ENCODE peak calls at places on chromosomes 2 and 18, in ten cellular contexts. One of them, this sample, is unnamed.

GRCh38 chr2:45119855-45120254 is 110.6 kb upstream of the SIX2 start:
- DNase-seq in HT-29: peak
- DNase-seq in GM23248: peak
- DNase-seq in effector CD4-positive, alpha-beta T cell: no peak
- DNase-seq in EL: peak
- DNase-seq in stimulated activated effector memory CD8-positive, alpha-beta T cell treated with anti-CD3 and anti-CD28 coated beads, Interleukin-12 subunit alpha, Interleukin-12 subunit beta, amount 100 ng/mL, for 72 hours: no peak
- DNase-seq in OCI-M1: no peak
- DNase-seq in effector memory CD4-positive, alpha-beta T cell: no peak
- DNase-seq in OCI-LY7: no peak
- DNase-seq in GM12865: no peak
- DNase-seq in this sample: no peak

GRCh38 chr2:131154071-131154531 is 49.0 kb downstream of the PLEKHB2 start:
- DNase-seq in GM12865: peak
- DNase-seq in EL: peak
- DNase-seq in GM23248: peak
- DNase-seq in stimulated activated effector memory CD8-positive, alpha-beta T cell treated with anti-CD3 and anti-CD28 coated beads, Interleukin-12 subunit alpha, Interleukin-12 subunit beta, amount 100 ng/mL, for 72 hours: peak
- DNase-seq in OCI-LY7: peak
- DNase-seq in HT-29: peak
- DNase-seq in effector CD4-positive, alpha-beta T cell: peak
- DNase-seq in effector memory CD4-positive, alpha-beta T cell: peak
- DNase-seq in OCI-M1: peak
- DNase-seq in this sample: peak

GRCh38 chr18:23671564-23671963 is 8.9 kb upstream of the ANKRD29 start:
- DNase-seq in effector CD4-positive, alpha-beta T cell: no peak
- DNase-seq in EL: no peak
- DNase-seq in OCI-M1: no peak
- DNase-seq in GM23248: peak
- DNase-seq in GM12865: no peak
- DNase-seq in OCI-LY7: no peak
- DNase-seq in effector memory CD4-positive, alpha-beta T cell: no peak
- DNase-seq in HT-29: no peak
- DNase-seq in stimulated activated effector memory CD8-positive, alpha-beta T cell treated with anti-CD3 and anti-CD28 coated beads, Interleukin-12 subunit alpha, Interleukin-12 subunit beta, amount 100 ng/mL, for 72 hours: no peak
- DNase-seq in this sample: no peak

GRCh38 chr2:25521665-25522387 is 151.6 kb downstream of the DTNB start:
- DNase-seq in GM23248: peak
- DNase-seq in GM12865: peak
- DNase-seq in OCI-LY7: peak
- DNase-seq in HT-29: peak
- DNase-seq in stimulated activated effector memory CD8-positive, alpha-beta T cell treated with anti-CD3 and anti-CD28 coated beads, Interleukin-12 subunit alpha, Interleukin-12 subunit beta, amount 100 ng/mL, for 72 hours: peak
- DNase-seq in effector CD4-positive, alpha-beta T cell: peak
- DNase-seq in OCI-M1: peak
- DNase-seq in effector memory CD4-positive, alpha-beta T cell: peak
- DNase-seq in EL: peak
- DNase-seq in this sample: no peak

GRCh38 chr2:1080984-1081383 is 130.3 kb downstream of the SNTG2 start:
- DNase-seq in OCI-LY7: no peak
- DNase-seq in effector CD4-positive, alpha-beta T cell: no peak
- DNase-seq in EL: no peak
- DNase-seq in effector memory CD4-positive, alpha-beta T cell: no peak
- DNase-seq in OCI-M1: no peak
- DNase-seq in GM23248: no peak
- DNase-seq in GM12865: no peak
- DNase-seq in HT-29: no peak
- DNase-seq in stimulated activated effector memory CD8-positive, alpha-beta T cell treated with anti-CD3 and anti-CD28 coated beads, Interleukin-12 subunit alpha, Interleukin-12 subunit beta, amount 100 ng/mL, for 72 hours: no peak
- DNase-seq in this sample: no peak

GRCh38 chr2:200159366-200159720 is 147.2 kb upstream of the SPATS2L start:
- DNase-seq in OCI-LY7: no peak
- DNase-seq in effector CD4-positive, alpha-beta T cell: no peak
- DNase-seq in GM23248: no peak
- DNase-seq in stimulated activated effector memory CD8-positive, alpha-beta T cell treated with anti-CD3 and anti-CD28 coated beads, Interleukin-12 subunit alpha, Interleukin-12 subunit beta, amount 100 ng/mL, for 72 hours: no peak
- DNase-seq in EL: peak
- DNase-seq in effector memory CD4-positive, alpha-beta T cell: no peak
- DNase-seq in OCI-M1: no peak
- DNase-seq in GM12865: no peak
- DNase-seq in HT-29: no peak
- DNase-seq in this sample: no peak

GRCh38 chr18:8709248-8710059 is 4.1 kb downstream of the MTCL1 start:
- DNase-seq in OCI-LY7: no peak
- DNase-seq in effector CD4-positive, alpha-beta T cell: no peak
- DNase-seq in effector memory CD4-positive, alpha-beta T cell: no peak
- DNase-seq in stimulated activated effector memory CD8-positive, alpha-beta T cell treated with anti-CD3 and anti-CD28 coated beads, Interleukin-12 subunit alpha, Interleukin-12 subunit beta, amount 100 ng/mL, for 72 hours: no peak
- DNase-seq in GM12865: no peak
- DNase-seq in GM23248: no peak
- DNase-seq in EL: peak
- DNase-seq in HT-29: no peak
- DNase-seq in OCI-M1: no peak
- DNase-seq in this sample: no peak

GRCh38 chr2:230358305-230358704 is 31.3 kb downstream of the SP140L start:
- DNase-seq in EL: peak
- DNase-seq in OCI-LY7: no peak
- DNase-seq in effector CD4-positive, alpha-beta T cell: no peak
- DNase-seq in GM23248: peak
- DNase-seq in GM12865: no peak
- DNase-seq in HT-29: no peak
- DNase-seq in effector memory CD4-positive, alpha-beta T cell: no peak
- DNase-seq in stimulated activated effector memory CD8-positive, alpha-beta T cell treated with anti-CD3 and anti-CD28 coated beads, Interleukin-12 subunit alpha, Interleukin-12 subunit beta, amount 100 ng/mL, for 72 hours: no peak
- DNase-seq in OCI-M1: no peak
- DNase-seq in this sample: no peak

GRCh38 chr18:30970201-30970816 is 72.2 kb downstream of the DSC3 start:
- DNase-seq in HT-29: peak
- DNase-seq in OCI-LY7: peak
- DNase-seq in EL: peak
- DNase-seq in effector memory CD4-positive, alpha-beta T cell: no peak
- DNase-seq in GM12865: peak
- DNase-seq in stimulated activated effector memory CD8-positive, alpha-beta T cell treated with anti-CD3 and anti-CD28 coated beads, Interleukin-12 subunit alpha, Interleukin-12 subunit beta, amount 100 ng/mL, for 72 hours: no peak
- DNase-seq in effector CD4-positive, alpha-beta T cell: no peak
- DNase-seq in GM23248: peak
- DNase-seq in OCI-M1: peak
- DNase-seq in this sample: no peak

GRCh38 chr2:28447943-28448737 is 47.7 kb upstream of the PLB1 start:
- DNase-seq in OCI-LY7: no peak
- DNase-seq in effector memory CD4-positive, alpha-beta T cell: no peak
- DNase-seq in effector CD4-positive, alpha-beta T cell: no peak
- DNase-seq in GM23248: peak
- DNase-seq in EL: peak
- DNase-seq in GM12865: no peak
- DNase-seq in OCI-M1: peak
- DNase-seq in HT-29: no peak
- DNase-seq in stimulated activated effector memory CD8-positive, alpha-beta T cell treated with anti-CD3 and anti-CD28 coated beads, Interleukin-12 subunit alpha, Interleukin-12 subunit beta, amount 100 ng/mL, for 72 hours: no peak
- DNase-seq in this sample: no peak

GRCh38 chr2:8452979-8453903 is 228.6 kb upstream of the ID2 start:
- DNase-seq in GM23248: peak
- DNase-seq in GM12865: no peak
- DNase-seq in EL: no peak
- DNase-seq in effector memory CD4-positive, alpha-beta T cell: no peak
- DNase-seq in OCI-LY7: no peak
- DNase-seq in stimulated activated effector memory CD8-positive, alpha-beta T cell treated with anti-CD3 and anti-CD28 coated beads, Interleukin-12 subunit alpha, Interleukin-12 subunit beta, amount 100 ng/mL, for 72 hours: no peak
- DNase-seq in OCI-M1: peak
- DNase-seq in HT-29: no peak
- DNase-seq in effector CD4-positive, alpha-beta T cell: no peak
- DNase-seq in this sample: no peak

GRCh38 chr2:69720922-69721491 is 20.9 kb upstream of the ANXA4 start:
- DNase-seq in effector memory CD4-positive, alpha-beta T cell: no peak
- DNase-seq in OCI-LY7: no peak
- DNase-seq in GM23248: no peak
- DNase-seq in EL: no peak
- DNase-seq in HT-29: no peak
- DNase-seq in GM12865: no peak
- DNase-seq in OCI-M1: no peak
- DNase-seq in stimulated activated effector memory CD8-positive, alpha-beta T cell treated with anti-CD3 and anti-CD28 coated beads, Interleukin-12 subunit alpha, Interleukin-12 subunit beta, amount 100 ng/mL, for 72 hours: no peak
- DNase-seq in effector CD4-positive, alpha-beta T cell: no peak
- DNase-seq in this sample: no peak

GRCh38 chr2:77608510-77608909 is 86.3 kb upstream of the LRRTM4 start:
- DNase-seq in GM23248: no peak
- DNase-seq in GM12865: no peak
- DNase-seq in OCI-M1: peak
- DNase-seq in OCI-LY7: no peak
- DNase-seq in stimulated activated effector memory CD8-positive, alpha-beta T cell treated with anti-CD3 and anti-CD28 coated beads, Interleukin-12 subunit alpha, Interleukin-12 subunit beta, amount 100 ng/mL, for 72 hours: no peak
- DNase-seq in HT-29: no peak
- DNase-seq in effector CD4-positive, alpha-beta T cell: no peak
- DNase-seq in effector memory CD4-positive, alpha-beta T cell: no peak
- DNase-seq in EL: no peak
- DNase-seq in this sample: no peak

GRCh38 chr18:58863539-58864145 is 1.0 kb upstream of the ZNF532 start:
- DNase-seq in HT-29: peak
- DNase-seq in GM12865: peak
- DNase-seq in EL: peak
- DNase-seq in effector memory CD4-positive, alpha-beta T cell: no peak
- DNase-seq in OCI-M1: no peak
- DNase-seq in GM23248: peak
- DNase-seq in stimulated activated effector memory CD8-positive, alpha-beta T cell treated with anti-CD3 and anti-CD28 coated beads, Interleukin-12 subunit alpha, Interleukin-12 subunit beta, amount 100 ng/mL, for 72 hours: peak
- DNase-seq in effector CD4-positive, alpha-beta T cell: no peak
- DNase-seq in OCI-LY7: peak
- DNase-seq in this sample: peak

GRCh38 chr2:120460511-120460910 is 114.6 kb downstream of the INHBB start:
- DNase-seq in OCI-LY7: no peak
- DNase-seq in effector CD4-positive, alpha-beta T cell: no peak
- DNase-seq in GM23248: no peak
- DNase-seq in EL: no peak
- DNase-seq in effector memory CD4-positive, alpha-beta T cell: no peak
- DNase-seq in OCI-M1: no peak
- DNase-seq in stimulated activated effector memory CD8-positive, alpha-beta T cell treated with anti-CD3 and anti-CD28 coated beads, Interleukin-12 subunit alpha, Interleukin-12 subunit beta, amount 100 ng/mL, for 72 hours: no peak
- DNase-seq in GM12865: no peak
- DNase-seq in HT-29: no peak
- DNase-seq in this sample: no peak

GRCh38 chr2:168632733-168633132 is 169.7 kb upstream of the NOSTRIN start:
- DNase-seq in OCI-M1: peak
- DNase-seq in EL: peak
- DNase-seq in GM23248: no peak
- DNase-seq in OCI-LY7: no peak
- DNase-seq in stimulated activated effector memory CD8-positive, alpha-beta T cell treated with anti-CD3 and anti-CD28 coated beads, Interleukin-12 subunit alpha, Interleukin-12 subunit beta, amount 100 ng/mL, for 72 hours: no peak
- DNase-seq in GM12865: no peak
- DNase-seq in effector CD4-positive, alpha-beta T cell: no peak
- DNase-seq in HT-29: no peak
- DNase-seq in effector memory CD4-positive, alpha-beta T cell: no peak
- DNase-seq in this sample: no peak

GRCh38 chr2:238709324-238709723 is 138.6 kb upstream of the TWIST2 start:
- DNase-seq in stimulated activated effector memory CD8-positive, alpha-beta T cell treated with anti-CD3 and anti-CD28 coated beads, Interleukin-12 subunit alpha, Interleukin-12 subunit beta, amount 100 ng/mL, for 72 hours: no peak
- DNase-seq in OCI-LY7: no peak
- DNase-seq in EL: no peak
- DNase-seq in HT-29: no peak
- DNase-seq in effector memory CD4-positive, alpha-beta T cell: no peak
- DNase-seq in GM23248: peak
- DNase-seq in effector CD4-positive, alpha-beta T cell: no peak
- DNase-seq in GM12865: no peak
- DNase-seq in OCI-M1: no peak
- DNase-seq in this sample: no peak

GRCh38 chr2:219002395-219003266 is 9.4 kb upstream of the CRYBA2 start:
- DNase-seq in HT-29: peak
- DNase-seq in OCI-LY7: no peak
- DNase-seq in effector memory CD4-positive, alpha-beta T cell: peak
- DNase-seq in GM23248: peak
- DNase-seq in effector CD4-positive, alpha-beta T cell: peak
- DNase-seq in EL: peak
- DNase-seq in GM12865: peak
- DNase-seq in stimulated activated effector memory CD8-positive, alpha-beta T cell treated with anti-CD3 and anti-CD28 coated beads, Interleukin-12 subunit alpha, Interleukin-12 subunit beta, amount 100 ng/mL, for 72 hours: no peak
- DNase-seq in OCI-M1: peak
- DNase-seq in this sample: no peak

GRCh38 chr2:218898109-218898878 is 17.6 kb downstream of the WNT10A start:
- DNase-seq in GM12865: peak
- DNase-seq in effector CD4-positive, alpha-beta T cell: peak
- DNase-seq in OCI-LY7: peak
- DNase-seq in HT-29: peak
- DNase-seq in EL: peak
- DNase-seq in effector memory CD4-positive, alpha-beta T cell: peak
- DNase-seq in OCI-M1: peak
- DNase-seq in GM23248: peak
- DNase-seq in stimulated activated effector memory CD8-positive, alpha-beta T cell treated with anti-CD3 and anti-CD28 coated beads, Interleukin-12 subunit alpha, Interleukin-12 subunit beta, amount 100 ng/mL, for 72 hours: peak
- DNase-seq in this sample: peak

GRCh38 chr2:109497447-109497846 is 116.3 kb downstream of the SEPTIN10 start:
- DNase-seq in OCI-LY7: no peak
- DNase-seq in GM12865: no peak
- DNase-seq in effector memory CD4-positive, alpha-beta T cell: no peak
- DNase-seq in GM23248: peak
- DNase-seq in stimulated activated effector memory CD8-positive, alpha-beta T cell treated with anti-CD3 and anti-CD28 coated beads, Interleukin-12 subunit alpha, Interleukin-12 subunit beta, amount 100 ng/mL, for 72 hours: no peak
- DNase-seq in effector CD4-positive, alpha-beta T cell: no peak
- DNase-seq in EL: peak
- DNase-seq in OCI-M1: no peak
- DNase-seq in HT-29: no peak
- DNase-seq in this sample: no peak

GRCh38 chr2:14257801-14258507 is 374.6 kb upstream of the LRATD1 start:
- DNase-seq in HT-29: no peak
- DNase-seq in OCI-LY7: no peak
- DNase-seq in GM23248: no peak
- DNase-seq in effector memory CD4-positive, alpha-beta T cell: no peak
- DNase-seq in stimulated activated effector memory CD8-positive, alpha-beta T cell treated with anti-CD3 and anti-CD28 coated beads, Interleukin-12 subunit alpha, Interleukin-12 subunit beta, amount 100 ng/mL, for 72 hours: no peak
- DNase-seq in effector CD4-positive, alpha-beta T cell: no peak
- DNase-seq in GM12865: no peak
- DNase-seq in EL: no peak
- DNase-seq in OCI-M1: no peak
- DNase-seq in this sample: no peak

GRCh38 chr2:230805353-230806017 is 59.3 kb upstream of the ITM2C start:
- DNase-seq in OCI-M1: no peak
- DNase-seq in effector CD4-positive, alpha-beta T cell: no peak
- DNase-seq in EL: no peak
- DNase-seq in OCI-LY7: no peak
- DNase-seq in HT-29: no peak
- DNase-seq in GM23248: no peak
- DNase-seq in stimulated activated effector memory CD8-positive, alpha-beta T cell treated with anti-CD3 and anti-CD28 coated beads, Interleukin-12 subunit alpha, Interleukin-12 subunit beta, amount 100 ng/mL, for 72 hours: no peak
- DNase-seq in GM12865: no peak
- DNase-seq in effector memory CD4-positive, alpha-beta T cell: no peak
- DNase-seq in this sample: no peak

GRCh38 chr2:88307817-88308216 is 137.7 kb downstream of the THNSL2 start:
- DNase-seq in OCI-LY7: peak
- DNase-seq in stimulated activated effector memory CD8-positive, alpha-beta T cell treated with anti-CD3 and anti-CD28 coated beads, Interleukin-12 subunit alpha, Interleukin-12 subunit beta, amount 100 ng/mL, for 72 hours: no peak
- DNase-seq in EL: peak
- DNase-seq in OCI-M1: peak
- DNase-seq in GM12865: peak
- DNase-seq in effector memory CD4-positive, alpha-beta T cell: no peak
- DNase-seq in effector CD4-positive, alpha-beta T cell: no peak
- DNase-seq in HT-29: peak
- DNase-seq in GM23248: peak
- DNase-seq in this sample: no peak

GRCh38 chr2:101017371-101017770 is 15.3 kb downstream of the RPL31 start:
- DNase-seq in effector CD4-positive, alpha-beta T cell: no peak
- DNase-seq in GM23248: no peak
- DNase-seq in GM12865: no peak
- DNase-seq in OCI-LY7: no peak
- DNase-seq in stimulated activated effector memory CD8-positive, alpha-beta T cell treated with anti-CD3 and anti-CD28 coated beads, Interleukin-12 subunit alpha, Interleukin-12 subunit beta, amount 100 ng/mL, for 72 hours: no peak
- DNase-seq in effector memory CD4-positive, alpha-beta T cell: no peak
- DNase-seq in OCI-M1: no peak
- DNase-seq in EL: no peak
- DNase-seq in HT-29: no peak
- DNase-seq in this sample: no peak

GRCh38 chr2:75108937-75109482 is 90.3 kb downstream of the TACR1 start:
- DNase-seq in GM12865: no peak
- DNase-seq in effector CD4-positive, alpha-beta T cell: no peak
- DNase-seq in GM23248: no peak
- DNase-seq in OCI-LY7: no peak
- DNase-seq in OCI-M1: no peak
- DNase-seq in EL: no peak
- DNase-seq in HT-29: no peak
- DNase-seq in effector memory CD4-positive, alpha-beta T cell: no peak
- DNase-seq in stimulated activated effector memory CD8-positive, alpha-beta T cell treated with anti-CD3 and anti-CD28 coated beads, Interleukin-12 subunit alpha, Interleukin-12 subunit beta, amount 100 ng/mL, for 72 hours: no peak
- DNase-seq in this sample: no peak

GRCh38 chr2:19989342-19989680 is 594 bp downstream of the WDR35 start:
- DNase-seq in GM23248: no peak
- DNase-seq in effector memory CD4-positive, alpha-beta T cell: no peak
- DNase-seq in EL: no peak
- DNase-seq in HT-29: no peak
- DNase-seq in GM12865: no peak
- DNase-seq in effector CD4-positive, alpha-beta T cell: no peak
- DNase-seq in OCI-M1: no peak
- DNase-seq in OCI-LY7: no peak
- DNase-seq in stimulated activated effector memory CD8-positive, alpha-beta T cell treated with anti-CD3 and anti-CD28 coated beads, Interleukin-12 subunit alpha, Interleukin-12 subunit beta, amount 100 ng/mL, for 72 hours: no peak
- DNase-seq in this sample: no peak

GRCh38 chr2:163794635-163795034 is 58.8 kb upstream of the FIGN start:
- DNase-seq in GM23248: peak
- DNase-seq in effector CD4-positive, alpha-beta T cell: no peak
- DNase-seq in EL: no peak
- DNase-seq in stimulated activated effector memory CD8-positive, alpha-beta T cell treated with anti-CD3 and anti-CD28 coated beads, Interleukin-12 subunit alpha, Interleukin-12 subunit beta, amount 100 ng/mL, for 72 hours: no peak
- DNase-seq in OCI-M1: no peak
- DNase-seq in OCI-LY7: no peak
- DNase-seq in effector memory CD4-positive, alpha-beta T cell: no peak
- DNase-seq in GM12865: no peak
- DNase-seq in HT-29: no peak
- DNase-seq in this sample: no peak

GRCh38 chr2:30346475-30347169 is 100.4 kb upstream of the LCLAT1 start:
- DNase-seq in effector memory CD4-positive, alpha-beta T cell: no peak
- DNase-seq in HT-29: no peak
- DNase-seq in OCI-M1: no peak
- DNase-seq in GM23248: peak
- DNase-seq in EL: no peak
- DNase-seq in GM12865: no peak
- DNase-seq in OCI-LY7: no peak
- DNase-seq in effector CD4-positive, alpha-beta T cell: no peak
- DNase-seq in stimulated activated effector memory CD8-positive, alpha-beta T cell treated with anti-CD3 and anti-CD28 coated beads, Interleukin-12 subunit alpha, Interleukin-12 subunit beta, amount 100 ng/mL, for 72 hours: no peak
- DNase-seq in this sample: no peak

This sample was measured in GM12892.